ENCODE peak calls at places on chromosomes 2 and 18, in six cellular contexts. C is IMR-90, F is mesenchymal stem cell, K is trophoblast cell, N is neuronal stem cell, R is H1. B is an unnamed sample.
A peak's percentile ranks its signal among the peaks of the same experiment; 100 is the strongest.

GRCh38 chr2:70242552-70242951 is 5.9 kb downstream of the TIA1 start:
- DNase-seq in R (no peak), N (no peak), C (no peak), F (no peak), K (no peak), B (no peak)

GRCh38 chr2:149339324-149339723 is 8.9 kb downstream of the LYPD6 start:
- DNase-seq in F (no peak), C (no peak), K (no peak), R (no peak), N (no peak), B (no peak)

GRCh38 chr2:179428659-179429058 is 164.0 kb upstream of the SESTD1 start:
- DNase-seq in N (no peak), C (no peak), R (no peak), F (no peak), K (no peak), B (no peak)

GRCh38 chr2:104378853-104379374 is 475.0 kb upstream of the POU3F3 start:
- DNase-seq in C (no peak), K (no peak), R (no peak), F (no peak), N (peak; percentile 18), B (peak; percentile 58)

GRCh38 chr2:68878071-68878711 is 7.0 kb upstream of the BMP10 start:
- DNase-seq in N (no peak), R (no peak), C (no peak), F (peak; percentile 34), K (peak; percentile 44), B (no peak)

GRCh38 chr18:25109484-25109883 is 242.5 kb downstream of the ZNF521 start:
- DNase-seq in C (peak; percentile 63), N (no peak), F (peak; percentile 45), K (no peak), R (no peak), B (no peak)

GRCh38 chr2:233775414-233775813 is 2.7 kb upstream of the MROH2A start:
- DNase-seq in N (no peak), R (no peak), K (no peak), F (no peak), C (no peak), B (no peak)

GRCh38 chr2:151361674-151362380 is 4.4 kb downstream of the TNFAIP6 start:
- DNase-seq in R (no peak), F (no peak), C (no peak), K (peak; percentile 81), N (no peak), B (no peak)

GRCh38 chr18:77155031-77155430 is 22.4 kb upstream of the MBP start:
- DNase-seq in N (no peak), R (no peak), K (no peak), C (no peak), F (no peak), B (no peak)

GRCh38 chr18:3066391-3067079 is 53.6 kb upstream of the LPIN2 start:
- DNase-seq in F (no peak), K (no peak), C (no peak), R (no peak), N (no peak), B (no peak)

DNA sequence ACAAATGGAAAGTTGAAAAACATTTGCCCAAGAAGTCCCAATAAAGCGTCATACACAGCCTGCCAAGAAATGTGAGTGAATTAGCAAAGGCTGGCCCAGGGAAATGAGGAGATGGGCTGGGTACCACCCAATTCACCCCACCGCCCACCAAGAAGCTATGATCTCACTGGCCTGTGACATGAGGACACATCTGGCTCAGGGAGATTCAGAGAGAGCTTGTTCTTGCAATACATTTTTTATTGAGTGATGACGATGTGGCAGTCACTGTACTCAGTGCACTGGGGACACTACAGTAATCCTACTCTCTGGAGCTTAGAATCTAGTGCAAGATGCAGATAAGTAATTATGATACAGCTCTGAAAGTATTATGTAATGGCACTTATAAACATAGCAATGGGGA is 64.7 kb upstream of the IGFBP2 start:
- DNase-seq in R (no peak), K (no peak), N (no peak), C (no peak), F (no peak), B (no peak)
- H4K91ac ChIP-seq in R (no peak overlapping the region), K (no peak overlapping the region), N (no peak overlapping the region), C (no peak overlapping the region), F (no peak overlapping the region), B (no peak overlapping the region)

GRCh38 chr18:11996907-11997306 is 15.6 kb downstream of the IMPA2 start:
- DNase-seq in F (no peak), C (no peak), R (no peak), K (no peak), N (no peak), B (no peak)
- H4K91ac ChIP-seq in F (no peak overlapping the region), C (peak overlapping the region; percentile 5), R (peak overlapping the region; percentile 47), K (no peak overlapping the region), N (peak overlapping the region; percentile 30), B (no peak overlapping the region)

DNA sequence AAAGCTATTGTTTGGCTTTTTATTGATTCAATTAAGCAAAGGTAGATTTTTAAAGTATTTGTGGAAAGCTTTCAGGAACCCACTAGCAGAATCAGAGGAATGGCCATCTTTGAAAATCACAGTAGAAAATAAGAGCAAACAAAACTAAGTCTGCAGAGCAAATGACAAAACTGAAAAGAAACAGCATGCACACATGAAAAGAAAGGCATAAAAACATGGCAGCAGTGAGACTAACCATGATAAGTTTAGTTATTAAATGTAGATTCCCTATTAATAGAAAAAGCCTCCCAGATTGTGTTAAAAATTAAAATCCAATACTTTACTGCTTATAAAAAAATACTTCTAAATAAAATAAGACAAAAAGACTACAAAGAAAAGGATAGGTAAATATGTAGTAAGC is 9.1 kb upstream of the TLK1 start:
- DNase-seq in K (no peak), N (no peak), F (no peak), R (no peak), C (no peak), B (no peak)
- H4K91ac ChIP-seq in K (no peak overlapping the region), N (no peak overlapping the region), F (no peak overlapping the region), R (no peak overlapping the region), C (no peak overlapping the region), B (no peak overlapping the region)

GRCh38 chr2:140734992-140735391 is 1395.8 kb downstream of the LRP1B start:
- DNase-seq in K (no peak), F (no peak), N (no peak), C (no peak), R (no peak), B (no peak)

DNA sequence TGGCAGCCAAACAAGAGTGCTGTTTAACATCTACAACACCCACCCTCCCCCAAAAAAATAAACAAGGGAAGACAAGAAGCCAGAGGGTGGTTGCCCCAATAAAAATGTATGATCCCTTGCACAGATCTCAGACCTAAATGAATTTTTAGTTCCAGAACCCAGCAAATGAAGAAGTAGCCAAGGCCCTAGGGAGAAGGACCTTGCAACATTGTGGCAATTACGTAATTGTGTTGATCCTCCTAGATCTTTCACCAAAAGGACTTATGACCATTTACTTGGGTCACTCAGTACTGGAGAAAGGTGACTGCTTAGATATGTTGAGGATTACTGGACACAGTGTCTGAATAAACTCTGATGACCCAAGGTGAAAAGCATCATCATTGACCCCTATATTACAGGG is 1393.8 kb downstream of the LRP1B start:
- DNase-seq in F (no peak), C (no peak), N (no peak), K (no peak), R (no peak), B (no peak)
- H4K91ac ChIP-seq in F (no peak overlapping the region), C (no peak overlapping the region), N (no peak overlapping the region), K (no peak overlapping the region), R (no peak overlapping the region), B (no peak overlapping the region)

DNA sequence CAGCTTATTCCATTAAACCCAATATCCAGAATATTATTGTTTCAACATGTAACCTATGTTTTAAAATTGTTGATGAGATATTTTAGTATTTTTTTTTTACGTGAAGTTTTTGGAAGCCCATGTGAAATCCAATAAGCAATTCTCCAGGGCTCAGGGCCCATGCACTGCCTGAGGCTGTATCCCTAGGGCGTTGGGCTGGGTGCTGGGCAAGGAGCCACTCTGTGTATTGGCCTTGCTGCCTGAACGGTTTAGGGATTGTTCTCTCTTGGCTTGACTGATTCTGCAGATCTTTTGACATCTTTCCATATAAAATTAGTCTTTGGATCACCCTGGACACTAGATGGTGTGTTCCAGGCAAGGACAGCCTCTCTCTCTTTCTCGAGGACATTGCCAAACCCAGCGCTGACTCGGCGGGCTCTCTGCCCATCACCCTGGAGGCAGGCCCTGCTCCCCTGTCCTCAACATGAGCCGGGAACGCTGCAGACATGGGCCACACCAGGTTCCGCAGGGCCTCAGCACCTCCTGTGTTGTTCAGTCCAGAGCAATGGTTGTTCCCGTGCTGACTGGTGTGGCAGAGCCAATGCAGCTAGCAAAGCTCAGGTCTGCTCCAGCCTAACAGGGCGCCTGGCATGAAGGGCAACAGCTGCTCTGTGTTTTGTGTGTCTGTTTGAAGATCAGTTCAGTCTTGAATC is 163.0 kb downstream of the SEPTIN10 start:
- DNase-seq in C (no peak), K (no peak), R (no peak), F (no peak), N (no peak), B (no peak)
- H4K91ac ChIP-seq in C (no peak overlapping the region), K (no peak overlapping the region), R (no peak overlapping the region), F (no peak overlapping the region), N (no peak overlapping the region), B (no peak overlapping the region)

GRCh38 chr2:185337033-185337432 is 401.6 kb upstream of the FSIP2 start:
- DNase-seq in C (no peak), K (no peak), F (no peak), R (no peak), N (no peak), B (no peak)

GRCh38 chr2:185335879-185336278 is 402.7 kb upstream of the FSIP2 start:
- DNase-seq in F (no peak), N (no peak), K (no peak), R (no peak), C (no peak), B (no peak)

GRCh38 chr2:185338104-185338503 is 400.5 kb upstream of the FSIP2 start:
- DNase-seq in C (no peak), F (no peak), N (no peak), K (no peak), R (no peak), B (no peak)
- H4K91ac ChIP-seq in C (no peak overlapping the region), F (no peak overlapping the region), N (no peak overlapping the region), K (no peak overlapping the region), R (no peak overlapping the region), B (no peak overlapping the region)